ENCODE peak calls at places on chromosome 12, in six cellular contexts. T is K562, F is NB4, J is GM12878, I is A549, H is endothelial cell of umbilical vein. Z is an unnamed sample.

GRCh38 chr12:80553316-80553715 is 109.3 kb downstream of the PTPRQ start:
- DNase-seq in J (no peak), H (peak), F (no peak), I (peak), T (no peak), Z (no peak)

GRCh38 chr12:89383235-89384049 is 31.1 kb upstream of the DUSP6 start:
- DNase-seq in H (peak), F (peak), T (no peak), I (no peak), J (no peak), Z (peak)

GRCh38 chr12:110266980-110267620 is 13.9 kb upstream of the ATP2A2 start:
- DNase-seq in F (no peak), I (no peak), H (peak), J (no peak), T (peak), Z (no peak)

GRCh38 chr12:121918679-121919038 is 267 bp downstream of the CFAP251 start:
- DNase-seq in H (no peak), I (no peak), J (no peak), F (no peak), T (no peak), Z (no peak)

GRCh38 chr12:71848212-71848611 is 8.7 kb downstream of the TBC1D15 start:
- DNase-seq in J (no peak), T (no peak), I (no peak), H (no peak), F (no peak), Z (no peak)

GRCh38 chr12:4134434-4134762 is 139.2 kb upstream of the CCND2 start:
- DNase-seq in I (no peak), J (no peak), T (no peak), F (no peak), H (no peak), Z (no peak)

GRCh38 chr12:113322353-113322752 is 12.6 kb downstream of the SLC8B1 start:
- DNase-seq in I (no peak), T (no peak), J (no peak), H (no peak), F (no peak), Z (no peak)

GRCh38 chr12:3896851-3897351 is 23.7 kb upstream of the PARP11 start:
- DNase-seq in J (no peak), T (no peak), F (peak), H (no peak), I (no peak), Z (no peak)

GRCh38 chr12:121992059-121992879 is 29.4 kb upstream of the BCL7A start:
- DNase-seq in I (peak), J (peak), F (no peak), T (no peak), H (peak), Z (peak)

GRCh38 chr12:267581-268482 is 5.2 kb upstream of the SLC6A13 start:
- DNase-seq in T (no peak), H (no peak), I (no peak), J (no peak), F (no peak), Z (no peak)

DNA sequence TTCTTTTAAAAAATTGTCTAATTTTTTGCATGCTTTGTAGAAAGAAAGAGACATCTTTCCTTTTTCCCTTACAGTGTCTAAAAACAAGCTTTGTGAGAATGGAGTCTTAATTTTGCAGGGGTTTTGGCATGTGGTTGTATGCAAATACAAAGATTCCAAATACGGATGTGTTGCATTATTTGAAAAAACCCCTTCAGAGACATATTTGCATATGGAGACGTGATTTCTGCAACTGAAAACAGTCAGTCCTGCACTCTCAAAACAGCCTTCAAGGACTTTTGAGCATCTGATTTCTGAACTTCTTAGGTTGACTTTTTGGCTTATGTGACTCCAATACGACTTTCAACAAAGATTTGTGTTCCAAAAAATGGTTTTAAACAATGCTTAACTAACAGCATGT is 7.8 kb downstream of the IRAK3 start:
- DNase-seq in I (no peak), T (no peak), F (no peak), J (peak), H (no peak), Z (no peak)
- TF ChIP-seq MYC in I (no peak), T (no peak), F (no peak), J (no peak), H (no peak), Z (no peak)

DNA sequence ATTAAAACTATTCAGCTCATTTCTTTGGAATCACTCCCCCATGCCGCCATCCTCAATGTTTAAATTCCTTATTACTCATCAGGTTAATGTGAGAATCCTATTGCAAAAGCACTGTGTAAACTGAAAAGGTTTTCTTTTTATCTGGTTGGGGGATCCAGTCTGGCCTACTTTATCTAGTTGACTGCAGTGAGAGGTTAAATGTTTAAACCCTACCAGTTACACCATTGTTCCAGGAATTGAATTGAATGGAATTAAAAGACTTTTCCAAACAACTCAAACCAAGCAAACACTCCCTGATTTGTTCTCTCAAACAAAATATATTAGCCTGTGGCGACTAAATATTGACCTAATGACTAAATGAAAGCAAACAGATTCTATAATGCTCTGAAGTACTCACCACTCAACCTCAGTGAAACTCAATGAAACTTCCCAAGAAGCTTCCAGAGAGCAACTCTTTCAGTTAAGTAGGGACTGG is 100.5 kb downstream of the VEZT start:
- DNase-seq in T (no peak), J (no peak), F (no peak), I (peak), H (no peak), Z (peak)
- TF ChIP-seq MYC in T (no peak), J (no peak), F (no peak), I (no peak), H (no peak), Z (no peak)

DNA sequence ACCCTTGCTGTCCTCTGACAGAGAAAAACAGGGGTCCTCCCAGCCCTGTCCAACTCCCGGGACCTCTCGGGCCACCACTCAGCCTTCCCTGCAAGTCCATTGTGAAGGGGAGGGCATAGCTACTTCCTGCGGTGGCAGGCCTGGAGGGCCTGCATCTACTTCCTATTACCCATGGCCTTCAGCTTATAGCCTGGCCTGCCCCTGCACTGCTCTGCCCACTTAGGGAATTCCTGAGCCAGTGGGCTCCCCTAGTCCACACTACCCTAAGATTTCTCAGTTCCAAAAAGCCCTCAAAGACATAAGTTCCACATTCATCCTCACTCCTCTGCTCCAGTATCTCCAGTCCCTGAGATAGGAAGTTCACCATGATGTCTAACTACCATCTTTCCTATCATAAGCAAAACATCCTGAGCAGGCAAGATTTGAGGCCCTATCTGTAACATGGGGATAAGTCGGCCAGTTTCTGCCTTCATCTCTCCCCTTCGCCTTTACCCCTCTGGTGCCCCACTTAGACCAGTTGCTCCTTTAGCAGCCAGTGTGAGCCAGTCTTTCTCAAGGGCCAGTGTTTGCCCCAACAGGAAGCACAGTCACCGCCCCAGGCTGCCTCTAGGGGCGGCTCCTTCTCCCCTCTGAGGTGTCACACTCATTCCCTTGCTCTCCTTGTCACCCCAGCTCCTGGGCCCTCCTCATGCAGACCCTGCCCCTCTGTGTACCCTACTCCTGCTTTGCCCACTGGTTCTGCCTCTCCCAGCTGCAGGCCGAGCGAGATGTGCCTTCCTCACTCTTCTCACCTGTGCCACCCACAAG is 10.9 kb downstream of the HDAC7 start:
- DNase-seq in H (peak), T (peak), I (peak), F (peak), J (no peak), Z (no peak)
- TF ChIP-seq MYC in H (no peak), T (no peak), I (no peak), F (no peak), J (no peak), Z (no peak)

DNA sequence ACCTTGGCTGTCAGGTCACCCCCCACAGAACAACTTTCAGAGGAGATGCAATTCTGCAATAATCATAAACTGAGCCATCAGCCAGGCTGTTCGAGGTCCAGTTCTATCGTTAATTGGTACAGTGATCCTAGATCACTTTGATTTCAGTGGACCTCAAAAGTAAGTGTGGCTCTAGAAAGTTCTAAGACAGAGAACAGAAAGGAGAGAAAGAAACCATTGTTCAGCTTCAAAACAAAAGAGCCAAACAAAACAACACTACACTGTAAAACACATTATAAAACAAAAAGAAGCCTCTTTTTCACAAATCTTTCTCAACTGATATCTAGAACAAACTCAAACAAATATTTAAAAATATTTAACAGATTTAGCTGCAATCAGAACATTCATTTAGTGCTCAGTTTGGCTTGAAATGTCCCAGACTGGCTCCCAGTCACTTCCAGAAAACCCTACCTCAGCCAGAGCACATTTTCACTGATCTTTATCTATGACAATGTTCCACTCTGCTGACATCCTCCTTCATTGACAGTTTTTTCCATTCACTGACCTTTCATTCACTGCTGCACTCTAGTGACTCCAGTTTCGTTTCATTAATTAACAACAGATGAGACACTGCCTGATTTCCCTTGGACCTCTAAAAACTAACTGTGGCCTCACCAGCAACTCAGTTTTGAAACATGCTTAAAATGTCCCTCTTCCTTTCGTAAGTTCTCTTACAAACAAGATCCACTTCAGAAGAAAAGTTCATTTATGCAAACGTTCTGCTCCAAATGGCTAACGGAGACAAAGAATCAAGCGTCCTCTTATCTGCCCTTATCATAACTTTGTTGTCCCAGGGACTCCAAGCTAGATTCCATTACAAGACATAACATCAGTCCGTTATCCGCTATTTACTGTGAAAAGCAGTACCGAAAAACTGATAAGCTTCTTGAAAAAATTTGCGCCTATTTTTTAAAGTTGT is 56.8 kb downstream of the DUSP16 start:
- DNase-seq in J (peak), I (no peak), H (peak), T (peak), F (no peak), Z (peak)
- TF ChIP-seq MYC in J (no peak), I (no peak), H (no peak), T (no peak), F (no peak), Z (no peak)

Z was measured in HepG2.